ENCODE peak calls at places on chromosomes 16 and 17, in seven cellular contexts. Q is heart right ventricle, D is brain microvascular endothelial cell, I is epithelial cell of esophagus, J is cardiac muscle cell, H is fibroblast of pulmonary artery, P is fibroblast of villous mesenchyme. A is an unnamed sample.

GRCh38 chr16:13390093-13390985 is 488.9 kb downstream of the SHISA9 start:
- DNase-seq in Q (no peak), D (no peak), I (no peak), J (no peak), H (no peak), P (no peak), A (no peak)

GRCh38 chr16:72865835-72866234 is 182.1 kb downstream of the ZFHX3 start:
- DNase-seq in Q (no peak), D (no peak), I (no peak), J (no peak), H (no peak), P (no peak), A (no peak)

GRCh38 chr16:8798535-8799157 is 1.0 kb downstream of the PMM2 start:
- DNase-seq in Q (no peak), D (no peak), I (no peak), J (peak; percentile 3), H (peak; percentile 5), P (no peak), A (no peak)

GRCh38 chr17:77266891-77267341 is 126.1 kb downstream of the SEC14L1 start:
- DNase-seq in Q (no peak), D (no peak), I (peak; percentile 80), J (peak; percentile 64), H (no peak), P (no peak), A (no peak)

GRCh38 chr17:37359682-37360188 is 16.1 kb upstream of the C17orf78 start:
- DNase-seq in Q (no peak), D (no peak), I (peak; percentile 40), J (no peak), H (no peak), P (no peak), A (no peak)

GRCh38 chr17:17492085-17492484 is 4.1 kb downstream of the RASD1 start:
- DNase-seq in Q (no peak), D (no peak), I (no peak), J (no peak), H (no peak), P (no peak), A (no peak)

GRCh38 chr17:75777243-75777922 is 7.2 kb upstream of the UNK start:
- DNase-seq in Q (no peak), D (no peak), I (no peak), J (peak; percentile 51), H (peak; percentile 46), P (no peak), A (no peak)

GRCh38 chr17:31095239-31096105 is 695 bp downstream of the NF1 start:
- DNase-seq in Q (peak; percentile 34), D (no peak), I (peak; percentile 38), J (peak; percentile 50), H (peak; percentile 37), P (peak; percentile 54), A (peak; percentile 27)

GRCh38 chr17:77829871-77830799 is 128.4 kb upstream of the TNRC6C start:
- DNase-seq in Q (peak; percentile 86), D (peak; percentile 85), I (no peak), J (peak; percentile 86), H (peak; percentile 87), P (peak; percentile 40), A (peak; percentile 83)

GRCh38 chr16:1003551-1004347 is 22.2 kb downstream of the SOX8 start:
- DNase-seq in Q (no peak), D (peak; percentile 22), I (no peak), J (peak; percentile 22), H (no peak), P (no peak), A (peak; percentile 44)

GRCh38 chr17:56558088-56558487 is 35.4 kb upstream of the NOG start:
- DNase-seq in Q (no peak), D (no peak), I (no peak), J (no peak), H (no peak), P (no peak), A (no peak)

GRCh38 chr16:77450790-77451487 is 16.1 kb upstream of the ADAMTS18 start:
- DNase-seq in Q (no peak), D (no peak), I (no peak), J (no peak), H (no peak), P (no peak), A (no peak)

GRCh38 chr17:72121164-72122001 is 563 bp downstream of the SOX9 start:
- DNase-seq in Q (peak; percentile 44), D (no peak), I (peak; percentile 68), J (peak; percentile 74), H (peak; percentile 70), P (peak; percentile 74), A (peak; percentile 72)

GRCh38 chr16:56269824-56270684 is 78.8 kb downstream of the GNAO1 start:
- DNase-seq in Q (peak; percentile 38), D (peak; percentile 81), I (no peak), J (peak; percentile 70), H (peak; percentile 63), P (peak; percentile 51), A (peak; percentile 66)
- TF ChIP-seq CTCF in Q (peak; percentile 25), D (peak; percentile 72), I (no peak), J (peak; percentile 26), H (peak; percentile 38), P (peak; percentile 39), A (peak; percentile 46)

DNA sequence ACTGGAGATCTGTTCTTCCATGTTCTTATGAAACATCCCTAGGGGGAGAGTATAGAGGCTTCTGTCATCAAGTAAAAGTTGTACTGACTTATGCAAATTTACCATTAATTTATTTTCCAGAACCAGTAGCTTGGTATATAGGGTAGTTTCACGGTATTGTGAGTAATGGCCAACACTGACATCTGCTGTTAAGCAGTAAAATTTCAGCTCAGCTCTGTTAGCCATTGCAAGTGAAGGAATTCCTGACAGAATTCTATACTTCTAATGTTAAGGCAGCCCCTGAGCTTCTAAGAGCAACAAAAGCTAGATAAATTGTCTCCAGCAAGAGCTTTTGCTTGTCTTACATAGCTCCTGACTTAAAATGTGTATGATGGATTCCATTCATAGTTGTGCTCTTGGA is 613.5 kb upstream of the C16orf82 start:
- DNase-seq in Q (no peak), D (no peak), I (no peak), J (no peak), H (no peak), P (no peak), A (no peak)
- TF ChIP-seq CTCF in Q (no peak), D (no peak), I (no peak), J (no peak), H (no peak), P (no peak), A (no peak)

GRCh38 chr16:4802659-4803287 is 340 bp upstream of the ROGDI start:
- DNase-seq in Q (peak; percentile 94), D (peak; percentile 91), I (peak; percentile 93), J (peak; percentile 94), H (peak; percentile 90), P (peak; percentile 92), A (peak; percentile 92)
- TF ChIP-seq CTCF in Q (peak; percentile 32), D (peak; percentile 3), I (no peak), J (peak; percentile 3), H (no peak), P (peak; percentile 16), A (no peak)

GRCh38 chr16:75385507-75386152 is 47.7 kb downstream of the CFDP1 start:
- DNase-seq in Q (peak; percentile 36), D (peak; percentile 36), I (peak; percentile 85), J (peak; percentile 93), H (peak; percentile 93), P (peak; percentile 93), A (peak; percentile 86)
- TF ChIP-seq CTCF in Q (peak; percentile 78), D (peak; percentile 46), I (peak; percentile 54), J (peak; percentile 39), H (peak; percentile 51), P (peak; percentile 55), A (peak; percentile 42)

DNA sequence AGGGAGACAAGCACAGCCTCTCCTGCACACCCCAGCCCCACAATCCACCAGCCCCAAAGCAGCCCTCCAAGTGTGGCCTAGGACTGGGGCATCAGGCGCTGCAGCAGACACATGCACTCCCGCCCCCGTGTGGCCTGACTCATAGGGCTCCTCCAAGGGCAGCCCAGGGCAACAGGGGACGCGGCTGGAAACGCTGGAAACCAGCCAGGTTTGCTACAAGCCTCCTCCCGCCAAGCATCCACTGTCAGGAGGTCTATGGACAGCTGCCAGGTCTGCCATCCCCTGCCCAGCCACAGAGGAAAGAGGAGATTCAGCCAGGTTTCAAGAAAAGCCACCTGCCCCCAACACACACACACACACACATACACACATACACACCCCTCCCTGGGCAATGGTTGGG is 25.8 kb downstream of the SRCIN1 start:
- DNase-seq in Q (peak; percentile 13), D (peak; percentile 14), I (peak; percentile 61), J (peak; percentile 66), H (peak; percentile 42), P (peak; percentile 10), A (no peak)
- TF ChIP-seq CTCF in Q (no peak), D (peak; percentile 39), I (peak; percentile 28), J (peak; percentile 37), H (peak; percentile 13), P (no peak), A (peak; percentile 17)

GRCh38 chr17:39450051-39450450 is 1.0 kb downstream of the MED1 start:
- DNase-seq in Q (no peak), D (no peak), I (no peak), J (no peak), H (no peak), P (no peak), A (no peak)

GRCh38 chr17:39455919-39456318 is 4.9 kb upstream of the MED1 start:
- DNase-seq in Q (no peak), D (no peak), I (no peak), J (no peak), H (no peak), P (no peak), A (no peak)

GRCh38 chr17:39450847-39451581 is at the start of gene MED1:
- DNase-seq in Q (peak; percentile 96), D (peak; percentile 97), I (peak; percentile 98), J (peak; percentile 99), H (peak; percentile 99), P (peak; percentile 99), A (peak; percentile 98)
- TF ChIP-seq CTCF in Q (no peak), D (no peak), I (peak; percentile 5), J (no peak), H (no peak), P (no peak), A (no peak)